ENCODE peak calls at places on chromosomes 3 and 15, in ten cellular contexts. D is K562, Y is suprapubic skin, E is upper lobe of left lung, A is esophagus muscularis mucosa, Z is breast epithelium, H is stomach, K is sigmoid colon, F is HCT116, Q is prostate gland. X is an unnamed sample.

GRCh38 chr15:88651971-88652370 is 13.2 kb downstream of the ISG20 start:
- DNase-seq in D (no peak), Y (peak), E (no peak), A (peak), Z (peak), H (no peak), K (peak), F (no peak), Q (no peak), X (no peak)

GRCh38 chr15:33126559-33127290 is 67.8 kb downstream of the FMN1 start:
- DNase-seq in D (no peak), Y (no peak), E (no peak), A (no peak), Z (no peak), H (peak), K (peak), F (peak), Q (peak), X (peak)

GRCh38 chr15:74663303-74664027 is 32.4 kb downstream of the EDC3 start:
- DNase-seq in D (no peak), Y (no peak), E (no peak), A (no peak), Z (no peak), H (no peak), K (no peak), F (no peak), Q (no peak), X (no peak)

GRCh38 chr3:149016669-149017541 is 25.6 kb downstream of the GYG1 start:
- DNase-seq in D (no peak), Y (no peak), E (no peak), A (no peak), Z (no peak), H (no peak), K (no peak), F (no peak), Q (no peak), X (no peak)

GRCh38 chr3:111923095-111923771 is 55.6 kb upstream of the ABHD10 start:
- DNase-seq in D (no peak), Y (no peak), E (no peak), A (no peak), Z (no peak), H (no peak), K (no peak), F (peak), Q (no peak), X (no peak)

GRCh38 chr3:115233021-115233420 is 85.9 kb upstream of the ZBTB20 start:
- DNase-seq in D (no peak), Y (no peak), E (no peak), A (no peak), Z (no peak), H (no peak), K (no peak), F (no peak), Q (no peak), X (no peak)

GRCh38 chr3:180283251-180283650 is 246.5 kb upstream of the PEX5L start:
- DNase-seq in D (no peak), Y (no peak), E (no peak), A (no peak), Z (no peak), H (no peak), K (no peak), F (no peak), Q (no peak), X (no peak)

GRCh38 chr3:61979645-61980430 is 393.5 kb downstream of the FEZF2 start:
- DNase-seq in D (no peak), Y (no peak), E (no peak), A (no peak), Z (no peak), H (no peak), K (no peak), F (no peak), Q (no peak), X (no peak)

GRCh38 chr3:138625707-138626365 is 17.3 kb downstream of the FAIM start:
- DNase-seq in D (no peak), Y (no peak), E (no peak), A (no peak), Z (no peak), H (no peak), K (no peak), F (no peak), Q (no peak), X (no peak)

GRCh38 chr3:24341668-24342067 is 153.0 kb downstream of the THRB start:
- DNase-seq in D (no peak), Y (no peak), E (no peak), A (no peak), Z (no peak), H (no peak), K (no peak), F (no peak), Q (no peak), X (no peak)

GRCh38 chr3:153055779-153056178 is 106.2 kb upstream of the RAP2B start:
- DNase-seq in D (no peak), Y (no peak), E (no peak), A (peak), Z (no peak), H (no peak), K (no peak), F (no peak), Q (no peak), X (no peak)

GRCh38 chr15:51163843-51164242 is 69.1 kb upstream of the TNFAIP8L3 start:
- DNase-seq in D (no peak), Y (no peak), E (no peak), A (no peak), Z (no peak), H (no peak), K (no peak), F (no peak), Q (no peak), X (no peak)

GRCh38 chr3:3799173-3800075 is at the start of gene LRRN1:
- DNase-seq in D (no peak), Y (no peak), E (peak), A (no peak), Z (peak), H (peak), K (peak), F (no peak), Q (peak), X (peak)

GRCh38 chr3:179948740-179949139 is 88.0 kb downstream of the PEX5L start:
- DNase-seq in D (no peak), Y (no peak), E (no peak), A (no peak), Z (no peak), H (no peak), K (no peak), F (no peak), Q (no peak), X (no peak)

GRCh38 chr3:188239035-188239434 is 85.1 kb downstream of the LPP start:
- DNase-seq in D (no peak), Y (no peak), E (peak), A (no peak), Z (no peak), H (no peak), K (no peak), F (no peak), Q (no peak), X (no peak)

GRCh38 chr3:14453841-14454630 is 51.6 kb downstream of the SLC6A6 start:
- DNase-seq in D (no peak), Y (no peak), E (no peak), A (no peak), Z (no peak), H (peak), K (no peak), F (no peak), Q (no peak), X (no peak)

GRCh38 chr3:168545591-168545990 is 449.9 kb upstream of the GOLIM4 start:
- DNase-seq in D (no peak), Y (no peak), E (no peak), A (no peak), Z (no peak), H (no peak), K (no peak), F (no peak), Q (no peak), X (no peak)

GRCh38 chr15:51229907-51230328 is 108.5 kb downstream of the CYP19A1 start:
- DNase-seq in D (peak), Y (no peak), E (no peak), A (peak), Z (no peak), H (no peak), K (no peak), F (no peak), Q (no peak), X (no peak)

GRCh38 chr3:114218578-114219185 is 18.7 kb downstream of the ZNF80 start:
- DNase-seq in D (no peak), Y (no peak), E (no peak), A (no peak), Z (no peak), H (no peak), K (no peak), F (no peak), Q (no peak), X (no peak)

GRCh38 chr3:45664558-45664957 is 24.6 kb upstream of the SACM1L start:
- DNase-seq in D (no peak), Y (no peak), E (peak), A (no peak), Z (peak), H (peak), K (no peak), F (no peak), Q (peak), X (peak)

GRCh38 chr3:154247806-154248480 is 76.3 kb downstream of the DHX36 start:
- DNase-seq in D (no peak), Y (no peak), E (no peak), A (no peak), Z (no peak), H (no peak), K (no peak), F (no peak), Q (no peak), X (no peak)

GRCh38 chr15:85168642-85169173 is 187.1 kb downstream of the PDE8A start:
- DNase-seq in D (peak), Y (no peak), E (peak), A (no peak), Z (peak), H (peak), K (no peak), F (peak), Q (peak), X (peak)

GRCh38 chr15:68593826-68594532 is 15.2 kb downstream of the CORO2B start:
- DNase-seq in D (no peak), Y (no peak), E (no peak), A (no peak), Z (no peak), H (no peak), K (no peak), F (no peak), Q (no peak), X (no peak)

GRCh38 chr3:129606522-129607390 is at the start of gene PLXND1:
- DNase-seq in D (peak), Y (peak), E (peak), A (no peak), Z (peak), H (peak), K (peak), F (no peak), Q (no peak), X (peak)

GRCh38 chr15:66075947-66076346 is 177.6 kb downstream of the MEGF11 start:
- DNase-seq in D (no peak), Y (no peak), E (no peak), A (no peak), Z (no peak), H (no peak), K (no peak), F (no peak), Q (no peak), X (no peak)

GRCh38 chr3:192879346-192880031 is 38.2 kb downstream of the MB21D2 start:
- DNase-seq in D (no peak), Y (no peak), E (no peak), A (no peak), Z (peak), H (no peak), K (no peak), F (peak), Q (no peak), X (no peak)

GRCh38 chr3:84961492-84962255 is 2.9 kb downstream of the CADM2 start:
- DNase-seq in D (no peak), Y (no peak), E (peak), A (no peak), Z (no peak), H (no peak), K (no peak), F (no peak), Q (no peak), X (no peak)

GRCh38 chr3:105853801-105854432 is 14.9 kb downstream of the CBLB start:
- DNase-seq in D (no peak), Y (no peak), E (no peak), A (no peak), Z (no peak), H (no peak), K (no peak), F (no peak), Q (no peak), X (peak)

GRCh38 chr15:35174948-35175347 is 89.9 kb upstream of the NANOGP8 start:
- DNase-seq in D (no peak), Y (no peak), E (no peak), A (no peak), Z (no peak), H (no peak), K (no peak), F (no peak), Q (no peak), X (no peak)

GRCh38 chr15:92005154-92005553 is 151.6 kb downstream of the SLCO3A1 start:
- DNase-seq in D (no peak), Y (no peak), E (no peak), A (no peak), Z (no peak), H (no peak), K (no peak), F (no peak), Q (no peak), X (no peak)

GRCh38 chr3:71078199-71078598 is 505.3 kb downstream of the FOXP1 start:
- DNase-seq in D (no peak), Y (no peak), E (no peak), A (no peak), Z (no peak), H (no peak), K (no peak), F (no peak), Q (no peak), X (no peak)

DNA sequence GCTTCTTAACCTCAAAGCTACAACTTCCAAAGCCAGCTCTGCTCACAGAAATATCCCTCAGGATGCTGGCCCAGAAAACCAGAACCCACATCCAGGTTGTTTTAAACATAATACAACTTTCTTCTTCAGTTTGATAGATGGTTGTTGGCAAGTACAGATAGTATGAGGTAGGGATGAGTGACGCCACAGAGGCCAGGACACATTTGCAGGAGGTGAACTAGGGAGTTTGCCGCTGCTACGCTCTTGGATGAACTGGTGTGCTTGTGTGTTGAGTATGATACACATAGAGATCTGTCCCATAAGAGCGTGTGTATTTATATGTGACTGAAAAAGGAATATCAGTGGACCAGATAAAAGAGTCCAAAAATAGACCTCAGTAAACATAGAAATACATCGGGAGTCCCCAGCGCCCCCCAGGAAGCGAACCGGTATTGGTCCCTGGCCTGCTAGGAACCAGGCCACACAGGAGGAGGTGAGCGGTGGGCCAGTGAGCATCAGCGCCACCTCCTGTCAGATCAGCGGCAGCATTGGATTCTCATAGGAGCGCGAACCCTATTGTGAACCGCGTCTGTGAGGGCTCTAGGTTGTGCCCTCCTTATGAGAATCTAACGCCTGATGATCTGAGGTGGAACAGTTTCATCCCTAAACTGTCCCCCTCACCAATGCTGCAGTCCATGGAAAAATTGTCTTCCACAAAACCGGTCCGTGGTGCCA is 98.0 kb downstream of the LRRK1 start:
- DNase-seq in D (no peak), Y (peak), E (no peak), A (peak), Z (no peak), H (no peak), K (peak), F (no peak), Q (no peak), X (peak)
- TF ChIP-seq CTCF in D (peak), Y (no peak), E (no peak), A (no peak), Z (no peak), H (no peak), K (no peak), F (no peak), Q (no peak), X (no peak)

DNA sequence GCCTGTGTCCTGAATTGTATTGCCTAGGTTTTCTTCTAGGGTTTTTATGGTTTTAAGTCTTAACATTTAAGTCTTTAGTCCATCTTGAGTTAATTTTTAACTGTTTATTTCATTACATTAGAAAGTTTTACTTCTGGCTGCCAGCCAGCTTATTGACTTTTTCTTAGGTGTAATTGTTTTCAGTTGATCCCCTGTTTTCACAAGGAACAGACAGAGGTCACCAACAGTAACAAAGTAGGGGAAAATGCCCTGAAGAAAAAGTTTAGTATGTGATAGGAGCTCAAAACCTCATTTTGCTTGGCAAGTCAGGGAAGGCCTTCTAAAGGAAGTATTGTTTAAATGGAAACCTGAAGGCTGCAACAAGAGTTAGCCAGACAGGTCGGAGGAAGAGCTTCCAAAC is 10.4 kb downstream of the WDR48 start:
- DNase-seq in D (no peak), Y (no peak), E (no peak), A (no peak), Z (no peak), H (no peak), K (no peak), F (no peak), Q (no peak), X (peak)
- TF ChIP-seq POLR2AphosphoS5 in D (no peak), Y (no peak), E (no peak), A (no peak), Z (no peak), H (no peak), K (no peak), F (no peak), Q (no peak), X (no peak)

GRCh38 chr15:40330368-40330836 is 6.9 kb downstream of the INAFM2 start:
- DNase-seq in D (peak), Y (no peak), E (no peak), A (no peak), Z (peak), H (no peak), K (peak), F (no peak), Q (no peak), X (peak)
- TF ChIP-seq POLR2A in D (no peak), Y (no peak), E (no peak), A (no peak), Z (no peak), H (no peak), K (no peak), F (no peak), Q (no peak), X (no peak)

GRCh38 chr3:80676869-80677268 is 909.1 kb upstream of the ROBO1 start:
- DNase-seq in D (no peak), Y (no peak), E (no peak), A (no peak), Z (no peak), H (no peak), K (no peak), F (no peak), Q (no peak), X (no peak)
- TF ChIP-seq CTCF in D (no peak), Y (no peak), E (no peak), A (no peak), Z (no peak), H (no peak), K (no peak), F (no peak), Q (no peak), X (no peak)

GRCh38 chr3:50616003-50616769 is 765 bp upstream of the MAPKAPK3 start:
- DNase-seq in D (peak), Y (peak), E (no peak), A (peak), Z (peak), H (peak), K (peak), F (peak), Q (peak), X (peak)

GRCh38 chr3:50615190-50615589 is 1.8 kb upstream of the MAPKAPK3 start:
- DNase-seq in D (no peak), Y (no peak), E (no peak), A (no peak), Z (no peak), H (no peak), K (no peak), F (no peak), Q (no peak), X (no peak)

GRCh38 chr3:50617911-50618481 is 1.0 kb downstream of the MAPKAPK3 start:
- DNase-seq in D (no peak), Y (no peak), E (no peak), A (no peak), Z (no peak), H (no peak), K (no peak), F (no peak), Q (no peak), X (no peak)

GRCh38 chr3:50617096-50617791 is at the start of gene MAPKAPK3:
- DNase-seq in D (no peak), Y (peak), E (peak), A (no peak), Z (no peak), H (peak), K (peak), F (no peak), Q (no peak), X (peak)

DNA sequence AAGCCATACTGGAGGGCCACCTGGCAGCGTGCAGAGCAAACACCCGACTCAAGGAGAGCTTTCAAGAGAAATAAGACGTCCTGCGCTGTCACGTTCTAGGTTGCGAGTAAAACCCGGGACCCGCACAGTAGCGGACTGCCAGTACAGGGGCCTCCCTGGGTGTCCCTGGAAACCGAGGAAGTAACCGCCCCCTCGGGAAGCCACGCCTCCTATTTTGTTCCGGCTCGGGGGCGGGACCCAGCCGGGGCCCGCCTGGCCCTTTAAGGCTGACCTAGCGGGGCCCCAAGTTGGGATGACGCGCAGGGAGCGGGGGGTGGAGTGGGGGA is 218 bp upstream of the MAPKAPK3 start:
- DNase-seq in D (peak), Y (peak), E (peak), A (peak), Z (peak), H (peak), K (peak), F (peak), Q (peak), X (peak)
- TF ChIP-seq POLR2AphosphoS5 in D (no peak), Y (no peak), E (no peak), A (peak), Z (no peak), H (no peak), K (peak), F (peak), Q (peak), X (peak)

GRCh38 chr15:41943543-41944312 is 28.6 kb downstream of the EHD4 start:
- DNase-seq in D (no peak), Y (peak), E (no peak), A (no peak), Z (peak), H (no peak), K (no peak), F (no peak), Q (no peak), X (no peak)
- TF ChIP-seq POLR2A in D (no peak), Y (no peak), E (no peak), A (no peak), Z (no peak), H (no peak), K (no peak), F (no peak), Q (no peak), X (no peak)

GRCh38 chr3:51646091-51646490 is 25.0 kb upstream of the TEX264 start:
- DNase-seq in D (no peak), Y (no peak), E (no peak), A (no peak), Z (no peak), H (no peak), K (no peak), F (no peak), Q (no peak), X (no peak)

GRCh38 chr3:51637941-51638471 is 33.0 kb upstream of the TEX264 start:
- DNase-seq in D (peak), Y (no peak), E (no peak), A (no peak), Z (no peak), H (peak), K (no peak), F (peak), Q (peak), X (peak)

GRCh38 chr3:51637144-51637940 is 33.7 kb upstream of the TEX264 start:
- DNase-seq in D (no peak), Y (no peak), E (no peak), A (no peak), Z (no peak), H (no peak), K (no peak), F (no peak), Q (peak), X (no peak)

DNA sequence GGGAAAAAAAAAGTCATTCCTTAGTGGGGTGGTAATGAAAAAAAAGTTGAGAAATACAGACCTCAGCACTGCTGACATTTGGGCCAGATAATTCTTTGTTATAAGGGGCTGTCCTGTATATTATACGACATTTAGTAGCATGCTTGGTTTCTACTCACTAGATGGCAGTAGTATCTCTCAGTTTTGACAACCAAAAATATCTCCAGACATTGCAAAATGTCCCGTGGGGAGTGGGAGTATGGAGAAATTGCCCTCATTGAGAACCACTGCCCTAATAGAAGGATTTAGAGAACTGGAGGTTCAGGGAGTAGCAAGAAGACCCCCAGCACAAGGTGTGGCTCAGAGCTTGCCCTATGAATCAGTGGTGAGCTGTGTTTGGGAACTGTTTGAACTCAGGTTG is 28.6 kb upstream of the TEX264 start:
- DNase-seq in D (no peak), Y (no peak), E (no peak), A (no peak), Z (no peak), H (no peak), K (no peak), F (no peak), Q (no peak), X (no peak)
- TF ChIP-seq CTCF in D (peak), Y (no peak), E (no peak), A (no peak), Z (no peak), H (no peak), K (no peak), F (peak), Q (peak), X (peak)

GRCh38 chr3:22684739-22685138 is 518.4 kb upstream of the UBE2E2 start:
- DNase-seq in D (no peak), Y (no peak), E (no peak), A (no peak), Z (no peak), H (no peak), K (peak), F (no peak), Q (no peak), X (no peak)
- TF ChIP-seq POLR2AphosphoS5 in D (no peak), Y (no peak), E (no peak), A (peak), Z (no peak), H (no peak), K (peak), F (no peak), Q (no peak), X (peak)

X was measured in transverse colon.